ENCODE peak calls at places on chromosomes 12 and 14, in four cellular contexts. H is heart left ventricle, A is amniotic stem cell, K is KG1. P is an unnamed sample.

GRCh38 chr12:91786490-91787272 is 359.0 kb downstream of the BTG1 start:
- DNase-seq in H (no peak), A (no peak), K (no peak), P (no peak)

GRCh38 chr12:109611223-109611622 is 37.6 kb downstream of the MVK start:
- DNase-seq in H (no peak), K (no peak), A (no peak), P (no peak)

GRCh38 chr14:104085032-104085888 is at the start of gene ASPG:
- DNase-seq in A (no peak), H (peak; percentile 73), K (no peak), P (peak; percentile 26)

GRCh38 chr12:50107416-50108268 is 3.8 kb downstream of the GPD1 start:
- DNase-seq in A (no peak), H (no peak), K (no peak), P (no peak)

GRCh38 chr14:32491413-32492016 is 162.4 kb downstream of the AKAP6 start:
- DNase-seq in H (no peak), A (no peak), K (no peak), P (no peak)

GRCh38 chr14:64465208-64465821 is at the start of gene AKAP5:
- DNase-seq in H (peak; percentile 43), A (no peak), K (no peak), P (peak; percentile 70)

GRCh38 chr14:92783813-92784431 is 10.2 kb upstream of the GOLGA5 start:
- DNase-seq in A (peak; percentile 2), K (peak; percentile 16), H (no peak), P (peak; percentile 61)

GRCh38 chr12:47903151-47903611 is 1.6 kb downstream of the VDR start:
- DNase-seq in A (no peak), K (no peak), H (no peak), P (peak; percentile 55)

GRCh38 chr14:60311417-60311816 is 62.4 kb downstream of the PPM1A start:
- DNase-seq in K (no peak), H (no peak), A (no peak), P (no peak)

GRCh38 chr14:23020143-23021128 is 10.5 kb upstream of the C14orf93 start:
- DNase-seq in H (no peak), K (no peak), A (no peak), P (no peak)

GRCh38 chr12:91555981-91556380 is 373.4 kb upstream of the DCN start:
- DNase-seq in H (no peak), K (no peak), A (no peak), P (no peak)